ENCODE peak calls at places on chromosomes 1 and 21, in six cellular contexts. Q is neuronal stem cell, Z is H9, R is H1, G is IMR-90, C is mesendoderm. H is an unnamed sample.

GRCh38 chr1:222933273-222933672 is 118.4 kb downstream of the DISP1 start:
- DNase-seq in Q (no peak), Z (no peak), R (no peak), G (no peak), C (no peak), H (no peak)

GRCh38 chr1:84785231-84785630 is 95.0 kb upstream of the SSX2IP start:
- DNase-seq in Q (no peak), Z (no peak), R (no peak), G (peak; percentile 13), C (no peak), H (no peak)

GRCh38 chr1:166145496-166145895 is 21.3 kb downstream of the FAM78B start:
- DNase-seq in Q (no peak), Z (no peak), R (no peak), G (no peak), C (no peak), H (no peak)

GRCh38 chr1:182392045-182393028 is 747 bp upstream of the GLUL start:
- DNase-seq in Q (no peak), Z (no peak), R (no peak), G (peak; percentile 9), C (peak; percentile 77), H (peak; percentile 50)

GRCh38 chr1:16212251-16212961 is at the start of gene ARHGEF19:
- DNase-seq in Q (no peak), Z (peak; percentile 89), R (peak; percentile 87), G (no peak), C (peak; percentile 82), H (no peak)

GRCh38 chr21:16377120-16377658 is 647.4 kb downstream of the USP25 start:
- DNase-seq in Q (no peak), Z (no peak), R (no peak), G (no peak), C (no peak), H (no peak)

GRCh38 chr1:180275726-180276125 is 45.7 kb downstream of the LHX4 start:
- DNase-seq in Q (no peak), Z (no peak), R (no peak), G (no peak), C (no peak), H (no peak)

GRCh38 chr1:231731262-231731661 is 104.7 kb downstream of the DISC1 start:
- DNase-seq in Q (no peak), Z (no peak), R (no peak), G (no peak), C (peak; percentile 27), H (no peak)

GRCh38 chr1:230120949-230121381 is 53.9 kb downstream of the GALNT2 start:
- DNase-seq in Q (no peak), Z (no peak), R (peak; percentile 77), G (no peak), C (peak; percentile 57), H (peak; percentile 44)

GRCh38 chr1:185914089-185914488 is 179.9 kb downstream of the HMCN1 start:
- DNase-seq in Q (no peak), Z (no peak), R (no peak), G (no peak), C (no peak), H (no peak)

GRCh38 chr21:38968887-38969543 is 163.3 kb downstream of the ETS2 start:
- DNase-seq in Q (no peak), Z (no peak), R (no peak), G (no peak), C (no peak), H (no peak)

GRCh38 chr21:38970765-38971164 is 165.0 kb downstream of the ETS2 start:
- DNase-seq in Q (no peak), Z (no peak), R (no peak), G (no peak), C (no peak), H (no peak)

GRCh38 chr21:38963006-38963405 is 157.3 kb downstream of the ETS2 start:
- DNase-seq in Q (no peak), Z (no peak), R (no peak), G (no peak), C (no peak), H (no peak)

GRCh38 chr21:38965241-38965640 is 159.5 kb downstream of the ETS2 start:
- DNase-seq in Q (no peak), Z (no peak), R (no peak), G (peak; percentile 51), C (no peak), H (peak; percentile 95)

GRCh38 chr21:38965910-38966504 is 160.3 kb downstream of the ETS2 start:
- DNase-seq in Q (no peak), Z (peak; percentile 83), R (peak; percentile 62), G (peak; percentile 59), C (peak; percentile 86), H (peak; percentile 100)
- H2BK15ac ChIP-seq in Q (no peak overlapping the region), Z (no peak overlapping the region), R (no peak overlapping the region), G (peak overlapping the region; percentile 12), C (no peak overlapping the region), H (peak overlapping the region; percentile 80)

DNA sequence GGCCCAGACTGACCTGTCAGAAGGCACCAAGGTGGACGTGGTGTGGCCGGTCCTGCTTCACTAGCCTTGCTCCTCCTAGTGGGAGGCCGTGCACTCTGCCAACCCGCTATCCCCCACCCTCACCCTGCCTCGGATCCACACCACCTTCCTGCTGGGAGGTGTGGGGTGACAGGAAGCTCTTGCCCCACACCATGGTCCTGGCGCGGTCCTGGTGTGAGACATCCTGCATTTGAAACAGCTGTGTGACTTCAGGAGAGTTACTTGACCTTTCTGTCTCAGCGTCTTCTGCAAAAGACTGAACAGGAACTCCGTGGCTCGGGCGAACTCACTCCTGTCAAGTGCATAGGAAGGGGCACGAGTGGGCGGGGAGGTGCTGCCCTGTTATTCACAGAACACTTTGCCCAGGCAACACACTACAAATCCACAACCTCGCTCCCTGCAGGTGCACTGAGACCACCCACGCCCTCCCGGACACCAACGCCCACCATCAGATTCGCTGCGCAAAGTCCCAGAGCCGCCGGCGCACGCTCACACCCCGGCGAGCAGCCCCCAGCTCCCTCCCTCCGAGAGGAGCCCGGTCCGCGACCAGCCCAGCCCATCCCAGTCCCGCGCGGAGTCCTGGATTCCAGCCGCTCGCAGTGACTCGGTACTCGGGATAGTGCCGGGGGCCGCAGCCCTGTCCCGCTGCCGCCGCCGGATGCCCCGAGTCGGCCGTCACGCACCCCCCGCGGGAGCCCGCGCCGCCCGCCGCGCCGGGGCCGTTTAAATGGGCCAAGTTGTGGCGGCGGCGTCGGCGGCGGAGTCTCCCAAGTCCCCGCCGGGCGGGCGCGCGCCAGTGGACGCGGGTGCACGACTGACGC is at the start of gene SAMD11:
- DNase-seq in Q (peak; percentile 88), Z (peak; percentile 68), R (peak; percentile 80), G (peak; percentile 76), C (peak; percentile 86), H (peak; percentile 84)
- H2BK15ac ChIP-seq in Q (peak within 1 kb of the TSS; percentile 100), Z (no peak within 1 kb of the TSS), R (peak within 1 kb of the TSS; percentile 61), G (peak within 1 kb of the TSS; percentile 64), C (no peak within 1 kb of the TSS), H (peak within 1 kb of the TSS; percentile 79)

DNA sequence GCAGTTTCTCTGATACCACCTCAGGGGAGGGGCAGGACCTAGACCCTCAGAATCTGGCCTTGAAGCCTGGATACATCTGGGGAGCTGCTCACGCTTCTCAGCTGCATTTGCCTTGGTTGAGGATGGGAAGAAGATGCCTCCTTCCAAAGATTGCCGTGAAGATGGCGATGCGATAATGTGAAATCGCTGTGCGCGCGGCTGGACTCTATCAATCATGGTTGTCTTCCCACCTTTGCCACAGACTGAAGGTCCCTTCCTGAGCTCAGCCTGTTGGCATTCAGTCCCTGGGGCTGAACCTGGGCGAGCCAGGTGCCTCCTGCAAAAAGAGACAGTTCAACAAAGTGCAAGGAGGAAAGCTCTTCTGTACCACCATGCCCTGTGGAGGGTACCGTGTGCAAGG is 114.4 kb upstream of the SLC45A1 start:
- DNase-seq in Q (no peak), Z (no peak), R (no peak), G (no peak), C (no peak), H (no peak)
- H2BK15ac ChIP-seq in Q (peak overlapping the region; percentile 9), Z (no peak overlapping the region), R (peak overlapping the region; percentile 31), G (peak overlapping the region; percentile 91), C (no peak overlapping the region), H (no peak overlapping the region)

DNA sequence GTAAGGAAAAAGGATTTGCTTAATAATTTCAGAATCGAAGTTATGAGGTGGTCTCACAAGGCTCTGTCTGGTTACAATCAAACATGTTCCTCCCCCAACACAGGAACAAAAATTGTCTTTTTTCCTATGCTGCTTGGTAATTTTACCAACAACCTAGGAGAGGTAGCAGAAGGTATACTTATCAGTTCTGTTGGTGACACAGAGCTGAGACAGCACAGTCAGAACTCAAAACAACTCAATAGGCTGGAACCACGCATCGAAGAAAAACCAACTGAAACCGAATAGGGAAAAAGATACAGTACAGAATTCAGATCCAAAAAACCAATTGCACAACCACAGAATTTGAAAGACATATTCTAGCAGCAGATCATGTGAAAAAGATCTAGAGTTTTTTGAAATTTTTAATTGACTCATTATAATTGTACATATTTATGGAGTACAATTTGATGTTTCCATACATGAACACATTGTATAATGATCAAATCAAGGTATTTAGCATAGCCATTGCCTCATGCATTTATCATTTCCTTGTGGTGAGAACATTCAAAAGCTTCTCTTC is 3.8 kb downstream of the G0S2 start:
- DNase-seq in Q (no peak), Z (no peak), R (no peak), G (no peak), C (no peak), H (no peak)
- H2BK15ac ChIP-seq in Q (no peak overlapping the region), Z (no peak overlapping the region), R (no peak overlapping the region), G (no peak overlapping the region), C (no peak overlapping the region), H (no peak overlapping the region)